ENCODE peak calls at places on chromosomes 1 and 21, in ten cellular contexts. F, X, W, S, D, C, Q, O, I and M are unnamed samples.

GRCh38 chr1:4110888-4111287 is 210.8 kb upstream of the C1orf174 start:
- DNase-seq in F (no peak), X (no peak), W (no peak), S (no peak), D (no peak), C (no peak), Q (no peak), O (no peak), I (no peak), M (no peak)

GRCh38 chr1:219463629-219464028 is 149.3 kb downstream of the ZC3H11B start:
- DNase-seq in F (no peak), X (no peak), W (no peak), S (no peak), D (no peak), C (no peak), Q (no peak), O (peak), I (no peak), M (no peak)

GRCh38 chr1:30679976-30680305 is 43.4 kb downstream of the MATN1 start:
- DNase-seq in F (no peak), X (no peak), W (no peak), S (no peak), D (no peak), C (no peak), Q (no peak), O (no peak), I (no peak), M (no peak)

GRCh38 chr21:28822064-28822402 is 170.6 kb downstream of the LTN1 start:
- DNase-seq in F (no peak), X (no peak), W (no peak), S (no peak), D (no peak), C (no peak), Q (no peak), O (no peak), I (no peak), M (no peak)

GRCh38 chr1:10866314-10867091 is 70.1 kb upstream of the CASZ1 start:
- DNase-seq in F (no peak), X (no peak), W (no peak), S (peak), D (peak), C (no peak), Q (peak), O (no peak), I (no peak), M (peak)

GRCh38 chr1:162035241-162035640 is 11.6 kb upstream of the OLFML2B start:
- DNase-seq in F (no peak), X (no peak), W (no peak), S (no peak), D (peak), C (no peak), Q (peak), O (no peak), I (peak), M (no peak)

GRCh38 chr1:217495249-217495648 is 135.6 kb downstream of the GPATCH2 start:
- DNase-seq in F (peak), X (no peak), W (no peak), S (no peak), D (no peak), C (no peak), Q (no peak), O (no peak), I (no peak), M (no peak)

GRCh38 chr1:183019860-183020259 is 3.4 kb upstream of the LAMC1 start:
- DNase-seq in F (no peak), X (no peak), W (no peak), S (no peak), D (peak), C (no peak), Q (no peak), O (no peak), I (peak), M (peak)

GRCh38 chr1:242824435-242824834 is 299.9 kb upstream of the PLD5 start:
- DNase-seq in F (no peak), X (no peak), W (no peak), S (peak), D (peak), C (no peak), Q (peak), O (no peak), I (no peak), M (no peak)

GRCh38 chr1:89523597-89524368 is 846 bp upstream of the LRRC8B start:
- DNase-seq in F (peak), X (no peak), W (no peak), S (no peak), D (no peak), C (no peak), Q (peak), O (no peak), I (peak), M (peak)

GRCh38 chr1:114093624-114094302 is 59.9 kb downstream of the SYT6 start:
- DNase-seq in F (no peak), X (no peak), W (no peak), S (no peak), D (peak), C (no peak), Q (peak), O (no peak), I (no peak), M (no peak)

GRCh38 chr1:171313835-171314320 is at the start of gene FMO4:
- DNase-seq in F (peak), X (peak), W (peak), S (peak), D (peak), C (peak), Q (peak), O (peak), I (peak), M (peak)

GRCh38 chr1:226549937-226550670 is 1.5 kb downstream of the STUM start:
- DNase-seq in F (peak), X (no peak), W (peak), S (peak), D (no peak), C (no peak), Q (no peak), O (no peak), I (peak), M (peak)

GRCh38 chr1:201528631-201529260 is 10.2 kb upstream of the NAV1 start:
- DNase-seq in F (no peak), X (no peak), W (no peak), S (no peak), D (peak), C (no peak), Q (peak), O (no peak), I (no peak), M (no peak)

GRCh38 chr1:235866207-235866912 is at the start of gene LYST:
- DNase-seq in F (no peak), X (no peak), W (peak), S (peak), D (peak), C (peak), Q (peak), O (no peak), I (peak), M (peak)

GRCh38 chr1:6106321-6106731 is 60.6 kb downstream of the KCNAB2 start:
- DNase-seq in F (no peak), X (no peak), W (no peak), S (no peak), D (no peak), C (no peak), Q (no peak), O (no peak), I (no peak), M (no peak)

GRCh38 chr1:905071-905749 is 18.5 kb upstream of the SAMD11 start:
- DNase-seq in F (peak), X (no peak), W (no peak), S (peak), D (peak), C (peak), Q (no peak), O (no peak), I (peak), M (no peak)

GRCh38 chr1:222127526-222128152 is 385.8 kb upstream of the DUSP10 start:
- DNase-seq in F (no peak), X (no peak), W (no peak), S (no peak), D (no peak), C (no peak), Q (peak), O (no peak), I (no peak), M (no peak)

GRCh38 chr1:186212574-186213224 is 162.4 kb downstream of the TPR start:
- DNase-seq in F (peak), X (peak), W (peak), S (peak), D (peak), C (peak), Q (peak), O (peak), I (peak), M (peak)

GRCh38 chr1:25618433-25618808 is 1.8 kb downstream of the MAN1C1 start:
- DNase-seq in F (no peak), X (no peak), W (no peak), S (no peak), D (no peak), C (no peak), Q (no peak), O (no peak), I (no peak), M (no peak)

GRCh38 chr1:182615468-182616129 is 11.4 kb upstream of the RGS16 start:
- DNase-seq in F (no peak), X (peak), W (no peak), S (peak), D (peak), C (no peak), Q (no peak), O (no peak), I (no peak), M (no peak)

GRCh38 chr1:24893431-24893830 is 36.6 kb downstream of the RUNX3 start:
- DNase-seq in F (no peak), X (no peak), W (no peak), S (no peak), D (no peak), C (no peak), Q (no peak), O (no peak), I (no peak), M (no peak)

GRCh38 chr21:34881894-34882371 is 167.2 kb downstream of the RUNX1 start:
- DNase-seq in F (no peak), X (no peak), W (no peak), S (no peak), D (peak), C (no peak), Q (peak), O (no peak), I (no peak), M (no peak)

GRCh38 chr1:28027660-28028059 is 60.8 kb downstream of the EYA3 start:
- DNase-seq in F (no peak), X (no peak), W (no peak), S (no peak), D (no peak), C (no peak), Q (no peak), O (no peak), I (no peak), M (no peak)

GRCh38 chr1:64546018-64546417 is 76.1 kb downstream of the CACHD1 start:
- DNase-seq in F (no peak), X (no peak), W (no peak), S (peak), D (no peak), C (no peak), Q (no peak), O (no peak), I (peak), M (no peak)

GRCh38 chr1:39105841-39106765 is 80.0 kb downstream of the NDUFS5 start:
- DNase-seq in F (no peak), X (no peak), W (no peak), S (peak), D (peak), C (peak), Q (peak), O (no peak), I (peak), M (peak)

GRCh38 chr1:171017431-171017830 is 73.3 kb upstream of the FMO3 start:
- DNase-seq in F (no peak), X (no peak), W (no peak), S (no peak), D (no peak), C (no peak), Q (no peak), O (no peak), I (peak), M (no peak)

GRCh38 chr1:151130837-151131586 is 15.4 kb downstream of the SEMA6C start:
- DNase-seq in F (peak), X (no peak), W (peak), S (peak), D (peak), C (peak), Q (peak), O (peak), I (peak), M (no peak)

GRCh38 chr1:4801192-4801924 is 146.9 kb downstream of the AJAP1 start:
- DNase-seq in F (no peak), X (no peak), W (peak), S (no peak), D (peak), C (peak), Q (no peak), O (no peak), I (no peak), M (no peak)

GRCh38 chr1:115807723-115808122 is 33.2 kb downstream of the NHLH2 start:
- DNase-seq in F (no peak), X (peak), W (no peak), S (peak), D (peak), C (peak), Q (peak), O (peak), I (peak), M (peak)

GRCh38 chr1:227559926-227560325 is 3.4 kb upstream of the ZNF678 start:
- DNase-seq in F (no peak), X (no peak), W (no peak), S (no peak), D (no peak), C (no peak), Q (no peak), O (no peak), I (no peak), M (no peak)

GRCh38 chr1:7608628-7609295 is 162.3 kb upstream of the VAMP3 start:
- DNase-seq in F (no peak), X (no peak), W (no peak), S (peak), D (peak), C (no peak), Q (peak), O (no peak), I (peak), M (no peak)

GRCh38 chr1:28249013-28249870 is 10.1 kb upstream of the SESN2 start:
- DNase-seq in F (no peak), X (peak), W (no peak), S (peak), D (peak), C (peak), Q (peak), O (peak), I (peak), M (peak)

GRCh38 chr1:91765880-91766443 is 120.0 kb downstream of the TGFBR3 start:
- DNase-seq in F (no peak), X (no peak), W (no peak), S (no peak), D (no peak), C (no peak), Q (no peak), O (no peak), I (no peak), M (no peak)

GRCh38 chr1:211947396-211948295 is 87.7 kb downstream of the INTS7 start:
- DNase-seq in F (no peak), X (no peak), W (no peak), S (peak), D (no peak), C (no peak), Q (no peak), O (no peak), I (no peak), M (no peak)

GRCh38 chr1:98034505-98034904 is 113.7 kb upstream of the DPYD start:
- DNase-seq in F (no peak), X (no peak), W (no peak), S (no peak), D (peak), C (no peak), Q (peak), O (no peak), I (no peak), M (no peak)

GRCh38 chr1:156480015-156480368 is 20.6 kb downstream of the MEF2D start:
- DNase-seq in F (no peak), X (no peak), W (no peak), S (peak), D (no peak), C (no peak), Q (peak), O (no peak), I (no peak), M (no peak)

GRCh38 chr1:194081444-194081843 is 895.0 kb upstream of the B3GALT2 start:
- DNase-seq in F (no peak), X (no peak), W (no peak), S (no peak), D (no peak), C (no peak), Q (peak), O (no peak), I (no peak), M (no peak)